ENCODE peak calls at places on chromosomes 2 and 18, in four cellular contexts. E is fibroblast of mammary gland, H is choroid plexus epithelial cell, K is psoas muscle. O is an unnamed sample.

GRCh38 chr2:71545572-71546274 is 92.4 kb downstream of the DYSF start:
- DNase-seq in E (peak), H (peak), K (no peak), O (peak)

GRCh38 chr2:213288913-213289700 is 4.8 kb downstream of the SPAG16 start:
- DNase-seq in E (peak), H (peak), K (no peak), O (no peak)

GRCh38 chr2:159270744-159271379 is 15.6 kb downstream of the WDSUB1 start:
- DNase-seq in E (no peak), H (no peak), K (no peak), O (no peak)

GRCh38 chr18:48923746-48924580 is 26.8 kb downstream of the SMAD7 start:
- DNase-seq in E (peak), H (peak), K (no peak), O (no peak)

GRCh38 chr2:9211496-9211895 is 4.9 kb downstream of the ASAP2 start:
- DNase-seq in E (no peak), H (no peak), K (no peak), O (no peak)

GRCh38 chr18:9814431-9814830 is 71.3 kb upstream of the TXNDC2 start:
- DNase-seq in E (peak), H (peak), K (no peak), O (no peak)

GRCh38 chr2:197212344-197213262 is 98.0 kb downstream of the ANKRD44 start:
- DNase-seq in E (no peak), H (peak), K (no peak), O (no peak)

GRCh38 chr2:160256511-160256910 is 56.4 kb upstream of the ITGB6 start:
- DNase-seq in E (no peak), H (no peak), K (no peak), O (no peak)

GRCh38 chr2:62824378-62824777 is 118.9 kb downstream of the EHBP1 start:
- DNase-seq in E (no peak), H (no peak), K (no peak), O (no peak)

GRCh38 chr18:3703732-3704176 is 253.8 kb downstream of the TGIF1 start:
- DNase-seq in E (peak), H (peak), K (peak), O (peak)

GRCh38 chr18:46809145-46809544 is 52.3 kb upstream of the ST8SIA5 start:
- DNase-seq in E (no peak), H (no peak), K (no peak), O (no peak)

GRCh38 chr2:98701230-98701629 is 29.7 kb downstream of the MGAT4A start:
- DNase-seq in E (peak), H (no peak), K (no peak), O (no peak)

GRCh38 chr2:118856978-118857676 is 9.7 kb upstream of the EN1 start:
- DNase-seq in E (no peak), H (no peak), K (no peak), O (no peak)

GRCh38 chr2:152571035-152571766 is 146.1 kb downstream of the PRPF40A start:
- DNase-seq in E (peak), H (peak), K (peak), O (no peak)

GRCh38 chr2:171095014-171095582 is 65.6 kb downstream of the TLK1 start:
- DNase-seq in E (no peak), H (no peak), K (no peak), O (no peak)

GRCh38 chr2:12719400-12720104 is 2.8 kb downstream of the TRIB2 start:
- DNase-seq in E (peak), H (peak), K (no peak), O (no peak)

GRCh38 chr2:117856415-117857210 is 42.1 kb downstream of the DDX18 start:
- DNase-seq in E (peak), H (peak), K (no peak), O (no peak)

GRCh38 chr2:96485350-96485749 is 19.8 kb downstream of the NEURL3 start:
- DNase-seq in E (no peak), H (peak), K (no peak), O (no peak)

GRCh38 chr2:40431600-40431955 is 20.3 kb downstream of the SLC8A1 start:
- DNase-seq in E (peak), H (peak), K (no peak), O (no peak)

GRCh38 chr18:32956591-32957310 is 183.9 kb upstream of the KLHL14 start:
- DNase-seq in E (peak), H (peak), K (no peak), O (no peak)

GRCh38 chr2:231198291-231199173 is at the start of gene ARMC9:
- DNase-seq in E (peak), H (peak), K (peak), O (peak)

GRCh38 chr2:102240640-102241370 is 54.0 kb downstream of the IL1RL2 start:
- DNase-seq in E (peak), H (peak), K (peak), O (peak)

GRCh38 chr2:226828164-226828563 is 7.7 kb upstream of the RHBDD1 start:
- DNase-seq in E (peak), H (no peak), K (no peak), O (no peak)

GRCh38 chr2:98376996-98377395 is 30.7 kb downstream of the CNGA3 start:
- DNase-seq in E (no peak), H (no peak), K (no peak), O (no peak)

GRCh38 chr18:9109523-9109922 is 7.0 kb downstream of the NDUFV2 start:
- DNase-seq in E (peak), H (peak), K (no peak), O (no peak)

GRCh38 chr2:80326861-80327260 is 22.3 kb upstream of the LRRTM1 start:
- DNase-seq in E (no peak), H (no peak), K (no peak), O (no peak)

GRCh38 chr2:3641841-3642421 is 16.1 kb upstream of the ALLC start:
- DNase-seq in E (peak), H (no peak), K (no peak), O (no peak)

GRCh38 chr2:106030287-106031268 is 163.5 kb downstream of the UXS1 start:
- DNase-seq in E (peak), H (peak), K (peak), O (no peak)

GRCh38 chr2:38720613-38721241 is 30.4 kb downstream of the SRSF7 start:
- DNase-seq in E (peak), H (peak), K (peak), O (no peak)

GRCh38 chr2:68244456-68244855 is 7.9 kb downstream of the PPP3R1 start:
- DNase-seq in E (peak), H (no peak), K (no peak), O (no peak)

GRCh38 chr2:148565272-148565894 is 79.2 kb upstream of the EPC2 start:
- DNase-seq in E (peak), H (peak), K (no peak), O (no peak)
- TF ChIP-seq CTCF in E (peak), H (peak), K (peak), O (no peak)

GRCh38 chr18:72700961-72701710 is 157.0 kb upstream of the CBLN2 start:
- DNase-seq in E (peak), H (peak), K (no peak), O (no peak)
- TF ChIP-seq CTCF in E (peak), H (peak), K (no peak), O (peak)

GRCh38 chr2:1099418-1099817 is 148.8 kb downstream of the SNTG2 start:
- DNase-seq in E (no peak), H (no peak), K (no peak), O (no peak)
- TF ChIP-seq CTCF in E (no peak), H (no peak), K (no peak), O (no peak)

GRCh38 chr18:12287684-12288405 is 20.2 kb upstream of the TUBB6 start:
- DNase-seq in E (peak), H (peak), K (peak), O (no peak)
- TF ChIP-seq CTCF in E (no peak), H (no peak), K (no peak), O (no peak)

GRCh38 chr2:173953047-173953424 is 12.1 kb downstream of the SP3 start:
- DNase-seq in E (no peak), H (no peak), K (no peak), O (no peak)

GRCh38 chr2:173955004-173955403 is 10.2 kb downstream of the SP3 start:
- DNase-seq in E (no peak), H (no peak), K (no peak), O (no peak)

GRCh38 chr2:173955867-173956266 is 9.3 kb downstream of the SP3 start:
- DNase-seq in E (no peak), H (no peak), K (no peak), O (no peak)

GRCh38 chr2:173948827-173949226 is 16.3 kb downstream of the SP3 start:
- DNase-seq in E (no peak), H (no peak), K (no peak), O (no peak)

DNA sequence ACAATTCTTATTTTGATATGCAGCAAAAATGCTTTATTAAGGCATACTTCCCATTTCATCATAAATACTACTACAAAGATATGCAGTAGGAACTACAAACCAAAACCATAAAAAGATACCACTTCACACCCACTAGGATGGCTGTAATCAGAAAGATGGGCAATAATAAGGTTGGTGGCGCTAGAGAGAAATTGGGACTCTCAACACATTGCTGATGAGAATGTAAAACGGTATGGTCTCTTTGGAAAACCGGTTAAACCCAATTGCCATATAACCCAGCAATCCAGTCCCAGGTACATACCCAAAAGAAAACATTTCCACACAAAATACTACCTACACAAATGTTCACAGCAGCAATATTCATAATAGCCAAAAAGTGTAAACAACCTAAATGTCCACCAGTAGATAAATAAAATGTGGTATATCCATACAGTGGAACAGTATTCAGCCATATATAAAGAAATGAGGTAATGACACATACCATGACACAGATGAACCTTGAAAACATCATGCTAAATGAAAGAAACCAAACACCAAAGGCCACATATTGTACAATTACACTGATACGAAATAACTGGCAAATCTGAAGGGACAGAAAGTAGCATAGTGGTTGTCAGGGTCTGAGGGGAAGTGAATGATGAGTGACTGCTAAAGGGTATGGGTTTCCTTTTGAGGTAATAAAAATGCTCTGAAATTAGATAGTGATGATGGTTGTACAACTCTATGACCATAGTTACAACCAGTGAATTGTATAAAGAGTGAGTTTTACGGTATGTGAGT is 12.7 kb downstream of the SP3 start:
- DNase-seq in E (no peak), H (no peak), K (no peak), O (no peak)
- TF ChIP-seq CTCF in E (no peak), H (no peak), K (no peak), O (no peak)